ENCODE peak calls at places on chromosomes 11 and 22, in five cellular contexts. E, J, N, Q and L are unnamed samples.

GRCh38 chr11:70507466-70508230 is 109.3 kb downstream of the CTTN start:
- DNase-seq in E (no peak), J (no peak), N (no peak), Q (no peak), L (no peak)

GRCh38 chr11:118998822-118999221 is 884 bp downstream of the CENATAC start:
- DNase-seq in N (no peak), Q (no peak), E (no peak), J (no peak), L (peak; percentile 81)

GRCh38 chr11:57763568-57763967 is 2.0 kb downstream of the CTNND1 start:
- DNase-seq in E (no peak), Q (no peak), N (no peak), J (no peak), L (no peak)

GRCh38 chr11:70454197-70454767 is 56.0 kb downstream of the CTTN start:
- DNase-seq in Q (no peak), N (no peak), J (no peak), E (no peak), L (peak; percentile 11)

GRCh38 chr11:6882747-6883146 is 6.3 kb downstream of the OR10A4 start:
- DNase-seq in N (no peak), Q (no peak), E (no peak), J (no peak), L (no peak)

GRCh38 chr11:65642014-65642671 is 4.2 kb downstream of the SIPA1 start:
- DNase-seq in Q (no peak), E (no peak), N (peak; percentile 87), J (no peak), L (no peak)

GRCh38 chr11:15845261-15845660 is 511.1 kb downstream of the SOX6 start:
- DNase-seq in Q (no peak), J (no peak), N (peak; percentile 18), E (no peak), L (peak; percentile 49)

GRCh38 chr11:26028294-26028954 is 303.5 kb upstream of the ANO3 start:
- DNase-seq in J (no peak), N (no peak), E (no peak), Q (peak; percentile 20), L (no peak)

GRCh38 chr22:37681556-37682049 is 4.5 kb upstream of the NOL12 start:
- DNase-seq in J (peak; percentile 15), N (peak; percentile 84), E (peak; percentile 87), Q (peak; percentile 47), L (peak; percentile 63)